ENCODE peak calls at places on chromosome 18, in four cellular contexts. Q is K562, L is GM12878, F is HepG2. Z is an unnamed sample.
A peak's percentile ranks its signal among the peaks of the same experiment; 100 is the strongest.

GRCh38 chr18:10892801-10893595 is 256.4 kb downstream of the PIEZO2 start:
- DNase-seq in Q (no peak), L (no peak), F (peak; percentile 73), Z (no peak)

GRCh38 chr18:23690505-23691068 is 1.3 kb downstream of the LAMA3 start:
- DNase-seq in F (no peak), L (no peak), Q (no peak), Z (peak; percentile 36)

GRCh38 chr18:27184115-27185024 is 738 bp downstream of the CHST9 start:
- DNase-seq in Q (no peak), F (no peak), L (no peak), Z (peak; percentile 62)

GRCh38 chr18:35110554-35111058 is 69.4 kb downstream of the MAPRE2 start:
- DNase-seq in Q (peak; percentile 90), F (no peak), L (no peak), Z (no peak)

GRCh38 chr18:59988098-59988706 is 88.4 kb downstream of the PMAIP1 start:
- DNase-seq in Q (peak; percentile 52), F (peak; percentile 23), L (no peak), Z (peak; percentile 50)

GRCh38 chr18:3221496-3221895 is 1.7 kb upstream of the MYOM1 start:
- DNase-seq in Q (no peak), F (no peak), L (no peak), Z (no peak)

GRCh38 chr18:5746844-5747243 is 148.5 kb downstream of the TMEM200C start:
- DNase-seq in L (no peak), Q (peak; percentile 3), F (peak; percentile 86), Z (no peak)

GRCh38 chr18:5604778-5605177 is 61.0 kb upstream of the EPB41L3 start:
- DNase-seq in F (no peak), Q (no peak), L (no peak), Z (no peak)

GRCh38 chr18:76673281-76674005 is 148.9 kb upstream of the ZNF236 start:
- DNase-seq in Q (no peak), F (no peak), L (no peak), Z (no peak)

GRCh38 chr18:57748770-57749603 is 54.1 kb downstream of the ATP8B1 start:
- DNase-seq in L (peak; percentile 28), Q (no peak), F (peak; percentile 76), Z (no peak)

GRCh38 chr18:74530584-74530862 is 3.8 kb upstream of the CNDP1 start:
- DNase-seq in L (no peak), F (no peak), Q (no peak), Z (no peak)

GRCh38 chr18:23890589-23890988 is 124.0 kb upstream of the TTC39C start:
- DNase-seq in F (no peak), L (no peak), Q (no peak), Z (no peak)

GRCh38 chr18:73551211-73551610 is 596.4 kb downstream of the FBXO15 start:
- DNase-seq in F (no peak), L (no peak), Q (no peak), Z (no peak)

GRCh38 chr18:73842795-73843394 is 304.7 kb downstream of the FBXO15 start:
- DNase-seq in L (peak; percentile 1), F (peak; percentile 4), Q (peak; percentile 36), Z (peak; percentile 69)

GRCh38 chr18:3508576-3509559 is 58.9 kb downstream of the TGIF1 start:
- DNase-seq in L (no peak), F (no peak), Q (no peak), Z (peak; percentile 23)

GRCh38 chr18:35039633-35040032 is 1.6 kb upstream of the MAPRE2 start:
- DNase-seq in L (no peak), Q (no peak), F (no peak), Z (no peak)

GRCh38 chr18:31977270-31977872 is 34.4 kb upstream of the TRAPPC8 start:
- DNase-seq in L (no peak), F (peak; percentile 68), Q (peak; percentile 76), Z (peak; percentile 56)

GRCh38 chr18:12420831-12421421 is 13.2 kb downstream of the PRELID3A start:
- DNase-seq in Q (no peak), F (peak; percentile 66), L (no peak), Z (peak; percentile 76)

GRCh38 chr18:37176307-37176934 is 347.5 kb downstream of the KIAA1328 start:
- DNase-seq in Q (no peak), F (no peak), L (no peak), Z (no peak)

GRCh38 chr18:44803019-44803650 is 122.4 kb downstream of the SETBP1 start:
- DNase-seq in L (no peak), F (peak; percentile 15), Q (no peak), Z (no peak)

GRCh38 chr18:47323158-47323557 is 71.7 kb upstream of the SKOR2 start:
- DNase-seq in F (no peak), L (no peak), Q (no peak), Z (no peak)
- TF ChIP-seq NR2C2 in F (no peak), L (no peak), Q (no peak), Z (no peak)

GRCh38 chr18:78979682-78980278 is at the start of gene SALL3:
- DNase-seq in F (no peak), L (no peak), Q (no peak), Z (peak; percentile 76)

GRCh38 chr18:78980279-78980771 is 707 bp downstream of the SALL3 start:
- DNase-seq in L (no peak), F (no peak), Q (no peak), Z (no peak)

GRCh38 chr18:78977627-78978271 is 1.9 kb upstream of the SALL3 start:
- DNase-seq in Q (no peak), L (no peak), F (no peak), Z (peak; percentile 50)

GRCh38 chr18:78978336-78979057 is 1.1 kb upstream of the SALL3 start:
- DNase-seq in L (no peak), F (no peak), Q (no peak), Z (peak; percentile 48)

GRCh38 chr18:78979058-78979680 is 449 bp upstream of the SALL3 start:
- DNase-seq in L (no peak), Q (no peak), F (no peak), Z (peak; percentile 67)
- TF ChIP-seq TCF7 in L (no peak), Q (no peak), F (no peak), Z (no peak)

DNA sequence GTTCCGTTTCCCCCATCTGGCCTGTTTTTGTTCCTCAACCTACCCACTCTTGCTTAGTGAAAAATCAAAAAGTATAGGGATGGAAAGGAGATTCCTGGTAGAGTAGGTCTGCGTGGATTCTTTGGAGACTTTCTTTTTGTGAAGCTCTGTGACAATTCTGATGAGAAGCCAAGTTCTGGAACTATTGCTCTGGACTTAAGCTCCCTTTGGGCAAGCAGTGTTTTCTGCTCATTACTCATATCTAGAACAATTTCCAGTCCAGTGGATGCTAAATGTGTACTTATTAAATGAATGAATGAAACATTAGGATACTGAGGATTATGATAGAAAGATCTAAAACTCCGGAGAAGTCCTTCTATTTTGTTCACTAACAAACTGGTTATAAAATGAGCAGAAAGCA is 76.5 kb downstream of the SOCS6 start:
- DNase-seq in L (no peak), F (no peak), Q (no peak), Z (no peak)
- TF ChIP-seq ATF2 in L (no peak), F (no peak), Q (no peak), Z (no peak)

GRCh38 chr18:215448-216010 is 52.3 kb downstream of the THOC1 start:
- DNase-seq in L (no peak), F (no peak), Q (no peak), Z (no peak)
- TF ChIP-seq NR2C2 in L (no peak), F (no peak), Q (no peak), Z (no peak)